ENCODE peak calls at places on chromosomes 5 and 9, in ten cellular contexts. T is effector CD4-positive, alpha-beta T cell; H is GOT3; X is Caco-2; A is esophagus muscularis mucosa; E is NCI-H1105 treated with DMSO at 0.1 percent for 48 hours; O is activated T-helper 9 cell treated with anti-CD3 and anti-CD28 coated beads, Interleukin-2, amount 50 U/mL, for 16 hours; S is amniotic stem cell; Y is stimulated activated CD8-positive, alpha-beta memory T cell treated with anti-CD3 and anti-CD28 coated beads, Interleukin-15, amount 100 ng/mL, for 4 hours; M is H9. K is an unnamed sample.

GRCh38 chr9:133996531-133997520 is 4.7 kb upstream of the VAV2 start:
- DNase-seq in T (no peak), H (no peak), X (no peak), A (no peak), E (no peak), O (no peak), S (no peak), Y (no peak), M (no peak), K (no peak)

GRCh38 chr9:130658893-130659698 is 5.3 kb upstream of the PRDM12 start:
- DNase-seq in T (no peak), H (no peak), X (no peak), A (no peak), E (no peak), O (no peak), S (no peak), Y (no peak), M (no peak), K (no peak)

GRCh38 chr5:88671808-88672499 is 211.0 kb downstream of the MEF2C start:
- DNase-seq in T (no peak), H (no peak), X (no peak), A (no peak), E (no peak), O (no peak), S (no peak), Y (no peak), M (peak), K (no peak)

GRCh38 chr5:38115318-38115827 is 143.0 kb upstream of the EGFLAM start:
- DNase-seq in T (no peak), H (no peak), X (no peak), A (peak), E (no peak), O (no peak), S (no peak), Y (no peak), M (no peak), K (no peak)

GRCh38 chr9:134553061-134553891 is 88.3 kb upstream of the COL5A1 start:
- DNase-seq in T (no peak), H (no peak), X (no peak), A (no peak), E (no peak), O (no peak), S (no peak), Y (no peak), M (no peak), K (no peak)

GRCh38 chr9:129220771-129221170 is 42.7 kb upstream of the IER5L start:
- DNase-seq in T (no peak), H (no peak), X (no peak), A (no peak), E (no peak), O (no peak), S (no peak), Y (no peak), M (no peak), K (no peak)

GRCh38 chr9:134916161-134916665 is 1.5 kb downstream of the FCN1 start:
- DNase-seq in T (no peak), H (no peak), X (no peak), A (no peak), E (no peak), O (no peak), S (no peak), Y (no peak), M (no peak), K (no peak)

GRCh38 chr5:179128041-179128365 is 67.8 kb downstream of the ZNF354C start:
- DNase-seq in T (no peak), H (no peak), X (no peak), A (no peak), E (no peak), O (no peak), S (no peak), Y (no peak), M (no peak), K (no peak)

GRCh38 chr5:150781706-150782614 is 3.4 kb downstream of the SMIM3 start:
- DNase-seq in T (no peak), H (peak), X (no peak), A (peak), E (no peak), O (no peak), S (peak), Y (no peak), M (peak), K (no peak)

GRCh38 chr5:116763987-116764866 is 189.6 kb upstream of the SEMA6A start:
- DNase-seq in T (no peak), H (no peak), X (no peak), A (no peak), E (no peak), O (no peak), S (no peak), Y (no peak), M (no peak), K (no peak)

GRCh38 chr9:136695435-136695895 is 8.2 kb upstream of the AGPAT2 start:
- DNase-seq in T (no peak), H (no peak), X (no peak), A (no peak), E (peak), O (no peak), S (no peak), Y (no peak), M (no peak), K (no peak)

GRCh38 chr5:57687641-57688040 is 205.0 kb upstream of the ACTBL2 start:
- DNase-seq in T (no peak), H (no peak), X (no peak), A (no peak), E (no peak), O (no peak), S (no peak), Y (no peak), M (no peak), K (no peak)

GRCh38 chr5:15450473-15450872 is 49.5 kb upstream of the FBXL7 start:
- DNase-seq in T (no peak), H (no peak), X (no peak), A (no peak), E (no peak), O (no peak), S (no peak), Y (no peak), M (no peak), K (no peak)

GRCh38 chr9:129554649-129555048 is 66.3 kb downstream of the C9orf50 start:
- DNase-seq in T (no peak), H (no peak), X (no peak), A (no peak), E (no peak), O (no peak), S (no peak), Y (no peak), M (no peak), K (no peak)

GRCh38 chr5:89191374-89191773 is 308.4 kb upstream of the MEF2C start:
- DNase-seq in T (no peak), H (no peak), X (no peak), A (no peak), E (no peak), O (no peak), S (no peak), Y (no peak), M (no peak), K (no peak)

GRCh38 chr5:93246093-93246855 is 334.7 kb downstream of the NR2F1-AS1 start:
- DNase-seq in T (no peak), H (no peak), X (no peak), A (no peak), E (peak), O (no peak), S (no peak), Y (no peak), M (no peak), K (no peak)

GRCh38 chr5:177983763-177984564 is 12.1 kb downstream of the PROP1 start:
- DNase-seq in T (no peak), H (no peak), X (no peak), A (peak), E (no peak), O (no peak), S (no peak), Y (no peak), M (no peak), K (no peak)

GRCh38 chr9:98998441-98999151 is 54.9 kb downstream of the COL15A1 start:
- DNase-seq in T (peak), H (no peak), X (peak), A (no peak), E (peak), O (peak), S (no peak), Y (no peak), M (peak), K (peak)

GRCh38 chr5:40236001-40236400 is 443.7 kb upstream of the PTGER4 start:
- DNase-seq in T (no peak), H (no peak), X (no peak), A (no peak), E (no peak), O (no peak), S (no peak), Y (no peak), M (no peak), K (no peak)

GRCh38 chr5:132410451-132411381 is 41.2 kb downstream of the SLC22A5 start:
- DNase-seq in T (peak), H (peak), X (peak), A (peak), E (peak), O (peak), S (peak), Y (peak), M (peak), K (peak)

GRCh38 chr5:31561936-31562335 is 29.8 kb downstream of the C5orf22 start:
- DNase-seq in T (no peak), H (no peak), X (no peak), A (no peak), E (no peak), O (no peak), S (no peak), Y (no peak), M (no peak), K (no peak)

GRCh38 chr9:136372561-136373299 is 739 bp downstream of the CARD9 start:
- DNase-seq in T (no peak), H (no peak), X (peak), A (no peak), E (no peak), O (no peak), S (no peak), Y (no peak), M (peak), K (peak)

GRCh38 chr9:114583371-114583770 is 4.2 kb upstream of the ATP6V1G1 start:
- DNase-seq in T (no peak), H (no peak), X (no peak), A (no peak), E (no peak), O (no peak), S (no peak), Y (no peak), M (peak), K (no peak)

GRCh38 chr5:135167634-135168033 is 133.6 kb upstream of the PITX1 start:
- DNase-seq in T (no peak), H (no peak), X (no peak), A (no peak), E (no peak), O (no peak), S (no peak), Y (no peak), M (no peak), K (no peak)

GRCh38 chr9:136058801-136059302 is 36.2 kb downstream of the NACC2 start:
- DNase-seq in T (no peak), H (no peak), X (no peak), A (no peak), E (no peak), O (no peak), S (no peak), Y (no peak), M (no peak), K (no peak)

GRCh38 chr5:153362026-153362425 is 128.4 kb upstream of the GRIA1 start:
- DNase-seq in T (no peak), H (no peak), X (no peak), A (no peak), E (no peak), O (no peak), S (no peak), Y (no peak), M (no peak), K (no peak)

GRCh38 chr5:147538232-147538631 is 28.4 kb upstream of the DPYSL3 start:
- DNase-seq in T (no peak), H (no peak), X (no peak), A (no peak), E (no peak), O (no peak), S (no peak), Y (no peak), M (no peak), K (no peak)

GRCh38 chr9:133120343-133121199 is 469 bp downstream of the RALGDS start:
- DNase-seq in T (no peak), H (no peak), X (peak), A (no peak), E (peak), O (no peak), S (no peak), Y (no peak), M (peak), K (no peak)

GRCh38 chr5:34957299-34957698 is 27.9 kb downstream of the DNAJC21 start:
- DNase-seq in T (no peak), H (no peak), X (no peak), A (no peak), E (no peak), O (no peak), S (no peak), Y (no peak), M (no peak), K (no peak)

GRCh38 chr5:79562351-79563246 is 48.7 kb upstream of the HOMER1 start:
- DNase-seq in T (no peak), H (no peak), X (no peak), A (no peak), E (no peak), O (no peak), S (peak), Y (no peak), M (no peak), K (no peak)

K was measured in KBM-7.